ENCODE peak calls at places on chromosomes 3 and 15, in nine cellular contexts. H, V, P, I, X, W, Z, F and D are unnamed samples.

GRCh38 chr15:85865070-85865684 is 70.5 kb upstream of the KLHL25 start:
- DNase-seq in H (no peak), V (no peak), P (peak; percentile 5), I (peak; percentile 82), X (peak; percentile 51), W (no peak), Z (peak; percentile 56), F (no peak), D (peak; percentile 30)

GRCh38 chr15:101058735-101059134 is 139.6 kb downstream of the LRRK1 start:
- DNase-seq in H (no peak), V (no peak), P (no peak), I (no peak), X (no peak), W (no peak), Z (no peak), F (no peak), D (no peak)

GRCh38 chr3:70871909-70872656 is 559.6 kb upstream of the MDFIC2 start:
- DNase-seq in H (no peak), V (no peak), P (no peak), I (no peak), X (peak; percentile 92), W (no peak), Z (peak; percentile 42), F (no peak), D (peak; percentile 95)

GRCh38 chr3:72661115-72661457 is 187.2 kb downstream of the SHQ1 start:
- DNase-seq in H (no peak), V (no peak), P (no peak), I (peak; percentile 50), X (peak; percentile 99), W (no peak), Z (peak; percentile 69), F (no peak), D (peak; percentile 95)

GRCh38 chr15:63088532-63089245 is 33.0 kb upstream of the LACTB start:
- DNase-seq in H (no peak), V (no peak), P (no peak), I (no peak), X (no peak), W (no peak), Z (no peak), F (no peak), D (no peak)

GRCh38 chr3:22172964-22173363 is 422.0 kb upstream of the ZNF385D start:
- DNase-seq in H (no peak), V (no peak), P (no peak), I (no peak), X (no peak), W (no peak), Z (no peak), F (no peak), D (no peak)

GRCh38 chr15:33104276-33104675 is 90.2 kb downstream of the FMN1 start:
- DNase-seq in H (no peak), V (no peak), P (peak; percentile 14), I (no peak), X (peak; percentile 80), W (no peak), Z (peak; percentile 37), F (no peak), D (peak; percentile 76)

GRCh38 chr3:11085078-11085840 is 69.0 kb upstream of the HRH1 start:
- DNase-seq in H (no peak), V (no peak), P (peak; percentile 51), I (no peak), X (peak; percentile 23), W (no peak), Z (peak; percentile 51), F (no peak), D (peak; percentile 13)

GRCh38 chr15:56367156-56367555 is 1.9 kb downstream of the TEX9 start:
- DNase-seq in H (no peak), V (no peak), P (no peak), I (no peak), X (no peak), W (no peak), Z (no peak), F (no peak), D (no peak)

GRCh38 chr15:48177383-48177874 is 666 bp downstream of the MYEF2 start:
- DNase-seq in H (no peak), V (peak; percentile 4), P (peak; percentile 49), I (no peak), X (peak; percentile 53), W (peak; percentile 35), Z (peak; percentile 51), F (no peak), D (peak; percentile 6)

GRCh38 chr3:124660606-124661005 is 69.6 kb upstream of the UMPS start:
- DNase-seq in H (no peak), V (no peak), P (no peak), I (no peak), X (no peak), W (no peak), Z (no peak), F (no peak), D (no peak)

GRCh38 chr3:53162672-53163458 is 1.9 kb downstream of the PRKCD start:
- DNase-seq in H (peak; percentile 22), V (no peak), P (peak; percentile 31), I (no peak), X (peak; percentile 35), W (no peak), Z (no peak), F (peak; percentile 70), D (no peak)